ENCODE peak calls at places on chromosomes 7 and 10, in nine cellular contexts. J is caudate nucleus; E is ascending aorta; W is heart left ventricle; V is A549; I is ovary; R is coronary artery; B is mammary epithelial cell; O is effector memory CD4-positive, alpha-beta T cell. F is an unnamed sample.

GRCh38 chr7:157635148-157635500 is 298.3 kb downstream of the DNAJB6 start:
- DNase-seq in J (no peak), E (peak; percentile 19), W (no peak), V (no peak), I (no peak), R (peak; percentile 24), B (no peak), O (no peak), F (no peak)

GRCh38 chr10:67784584-67784983 is 53.4 kb downstream of the DNAJC12 start:
- DNase-seq in J (no peak), E (no peak), W (no peak), V (no peak), I (no peak), R (no peak), B (no peak), O (no peak), F (no peak)

GRCh38 chr7:138239244-138239643 is 163.0 kb downstream of the AKR1D1 start:
- DNase-seq in J (no peak), E (no peak), W (no peak), V (no peak), I (no peak), R (no peak), B (peak; percentile 55), O (no peak), F (no peak)

GRCh38 chr7:16747095-16747494 is 6.5 kb upstream of the TSPAN13 start:
- DNase-seq in J (no peak), E (no peak), W (peak; percentile 43), V (no peak), I (peak; percentile 32), R (no peak), B (no peak), O (no peak), F (no peak)

GRCh38 chr10:124524991-124525653 is 63.5 kb downstream of the LHPP start:
- DNase-seq in J (no peak), E (no peak), W (peak; percentile 67), V (no peak), I (no peak), R (no peak), B (peak; percentile 64), O (no peak), F (peak; percentile 29)

GRCh38 chr7:23864984-23865383 is 155.0 kb downstream of the STK31 start:
- DNase-seq in J (no peak), E (no peak), W (no peak), V (no peak), I (no peak), R (no peak), B (peak; percentile 62), O (no peak), F (peak; percentile 27)

GRCh38 chr10:71770255-71770654 is 3.1 kb downstream of the VSIR start:
- DNase-seq in J (no peak), E (no peak), W (peak; percentile 8), V (no peak), I (no peak), R (no peak), B (no peak), O (no peak), F (no peak)

GRCh38 chr7:115078386-115078785 is 156.5 kb downstream of the MDFIC start:
- DNase-seq in J (no peak), E (no peak), W (no peak), V (no peak), I (no peak), R (no peak), B (no peak), O (no peak), F (no peak)

GRCh38 chr10:113115534-113115933 is 165.5 kb downstream of the TCF7L2 start:
- DNase-seq in J (no peak), E (no peak), W (no peak), V (no peak), I (no peak), R (no peak), B (no peak), O (no peak), F (no peak)

GRCh38 chr7:128020161-128020560 is 11.1 kb downstream of the LRRC4 start:
- DNase-seq in J (no peak), E (no peak), W (no peak), V (no peak), I (no peak), R (no peak), B (no peak), O (no peak), F (no peak)

GRCh38 chr7:51426163-51426562 is 109.6 kb upstream of the COBL start:
- DNase-seq in J (no peak), E (no peak), W (no peak), V (no peak), I (no peak), R (no peak), B (no peak), O (no peak), F (no peak)

GRCh38 chr10:76309744-76310441 is 878.5 kb downstream of the LRMDA start:
- DNase-seq in J (no peak), E (no peak), W (no peak), V (no peak), I (no peak), R (no peak), B (no peak), O (no peak), F (no peak)

GRCh38 chr7:100102950-100103840 is 1.8 kb downstream of the AP4M1 start:
- DNase-seq in J (no peak), E (no peak), W (no peak), V (no peak), I (no peak), R (no peak), B (no peak), O (no peak), F (no peak)

GRCh38 chr7:15674586-15674985 is 11.9 kb downstream of the MEOX2 start:
- DNase-seq in J (no peak), E (no peak), W (no peak), V (no peak), I (no peak), R (no peak), B (no peak), O (no peak), F (no peak)

GRCh38 chr7:108181073-108181985 is 51.2 kb upstream of the LAMB4 start:
- DNase-seq in J (no peak), E (no peak), W (no peak), V (peak; percentile 39), I (no peak), R (no peak), B (peak; percentile 39), O (no peak), F (no peak)

GRCh38 chr7:55366461-55367138 is 1.5 kb downstream of the LANCL2 start:
- DNase-seq in J (no peak), E (no peak), W (no peak), V (no peak), I (no peak), R (no peak), B (no peak), O (no peak), F (no peak)

GRCh38 chr10:76902949-76903348 is 734.7 kb downstream of the KCNMA1 start:
- DNase-seq in J (no peak), E (no peak), W (peak; percentile 59), V (no peak), I (peak; percentile 23), R (no peak), B (no peak), O (no peak), F (no peak)

GRCh38 chr7:104241581-104241980 is 33.8 kb upstream of the ORC5 start:
- DNase-seq in J (no peak), E (no peak), W (no peak), V (no peak), I (no peak), R (no peak), B (no peak), O (no peak), F (no peak)

DNA sequence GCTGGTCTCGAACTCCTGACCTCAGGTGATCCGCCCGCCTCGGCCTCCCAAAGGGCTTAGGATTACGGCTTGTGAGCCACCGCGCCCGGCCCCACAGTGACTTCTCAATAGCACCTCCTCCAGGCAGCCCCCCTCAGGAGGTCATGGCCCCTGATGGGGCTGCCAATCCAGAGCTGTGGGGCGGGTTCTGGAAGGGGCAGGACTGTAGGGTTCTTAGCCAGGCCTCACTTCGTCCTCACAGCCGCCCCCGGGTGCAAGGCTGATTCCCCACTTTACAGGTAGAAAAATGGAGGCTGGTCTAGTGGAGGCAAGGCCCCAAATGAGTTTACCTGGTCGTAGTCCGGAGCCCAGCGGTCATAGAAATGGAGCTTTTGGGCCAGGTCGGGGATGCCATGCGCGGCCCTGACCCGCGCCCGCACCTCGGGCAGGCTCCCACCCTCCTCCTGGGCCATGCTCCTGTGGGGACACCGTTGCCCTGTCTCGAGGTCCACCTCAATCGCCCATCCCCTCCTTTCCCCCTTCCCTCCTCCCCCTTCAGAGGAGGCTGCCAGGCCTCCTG is 548 bp downstream of the METTL27 start:
- DNase-seq in J (no peak), E (no peak), W (no peak), V (peak; percentile 44), I (peak; percentile 39), R (no peak), B (no peak), O (no peak), F (no peak)
- H3K27ac ChIP-seq in J (peak overlapping the region; percentile 61), E (peak overlapping the region; percentile 68), W (peak overlapping the region; percentile 50), V (peak overlapping the region; percentile 87), I (no peak overlapping the region), R (peak overlapping the region; percentile 61), B (peak overlapping the region; percentile 71), O (no peak overlapping the region), F (peak overlapping the region; percentile 44)

GRCh38 chr7:105875505-105875904 is 894 bp downstream of the ATXN7L1 start:
- DNase-seq in J (peak; percentile 2), E (no peak), W (no peak), V (no peak), I (no peak), R (no peak), B (no peak), O (no peak), F (no peak)
- H3K27ac ChIP-seq in J (peak overlapping the region; percentile 82), E (peak overlapping the region; percentile 58), W (peak overlapping the region; percentile 86), V (peak overlapping the region; percentile 91), I (no peak overlapping the region), R (peak overlapping the region; percentile 55), B (peak overlapping the region; percentile 93), O (no peak overlapping the region), F (peak overlapping the region; percentile 65)

DNA sequence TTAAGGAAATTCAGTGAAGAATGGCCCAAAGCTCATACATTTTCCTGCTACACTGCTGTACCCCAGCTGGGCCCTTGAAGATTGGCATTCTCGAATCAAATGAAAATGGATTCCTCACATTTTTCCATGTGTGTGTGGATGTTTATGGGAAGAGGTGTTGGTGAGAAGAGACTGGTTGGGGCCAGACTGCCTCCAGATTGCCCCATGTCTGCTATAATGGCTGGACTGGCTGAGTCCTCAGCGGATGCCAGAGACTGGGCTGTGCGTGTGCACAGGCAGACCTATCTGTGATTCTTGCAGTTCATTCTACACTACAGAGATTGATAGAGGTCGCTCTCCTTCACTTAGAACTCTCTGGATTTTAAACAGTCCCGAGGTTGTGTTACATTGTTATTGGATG is 183.6 kb upstream of the GDF10 start:
- DNase-seq in J (no peak), E (no peak), W (no peak), V (no peak), I (no peak), R (no peak), B (no peak), O (no peak), F (no peak)
- H3K27ac ChIP-seq in J (no peak overlapping the region), E (no peak overlapping the region), W (no peak overlapping the region), V (no peak overlapping the region), I (no peak overlapping the region), R (no peak overlapping the region), B (no peak overlapping the region), O (no peak overlapping the region), F (no peak overlapping the region)

DNA sequence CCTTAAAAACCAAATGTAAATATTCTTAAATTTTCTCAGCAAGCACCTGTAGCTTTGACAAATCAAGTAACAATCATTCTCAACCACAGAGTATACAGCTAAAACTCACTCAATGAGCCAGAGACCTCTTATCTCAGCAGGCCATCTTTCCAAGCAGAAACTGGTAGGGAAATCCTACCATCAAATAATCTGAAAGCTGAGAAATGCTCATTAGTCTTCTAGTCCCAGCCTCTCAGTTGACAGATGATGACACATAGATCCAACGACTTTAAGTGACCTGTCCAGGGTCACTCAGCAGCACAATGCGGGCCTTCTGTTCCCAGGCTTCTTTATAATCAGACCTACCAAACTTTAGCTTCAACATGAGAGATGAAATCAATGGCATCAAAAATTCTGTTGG is 184.6 kb downstream of the SGMS1 start:
- DNase-seq in J (no peak), E (no peak), W (no peak), V (no peak), I (no peak), R (no peak), B (no peak), O (no peak), F (no peak)
- H3K27ac ChIP-seq in J (no peak overlapping the region), E (peak overlapping the region; percentile 41), W (no peak overlapping the region), V (no peak overlapping the region), I (no peak overlapping the region), R (no peak overlapping the region), B (no peak overlapping the region), O (no peak overlapping the region), F (no peak overlapping the region)

F was measured in epithelial cell of prostate.